ENCODE peak calls at places on chromosomes 5 and 9, in nine cellular contexts. S, H, V, O, P, U, F, K and T are unnamed samples. For H3K36me3, the result is how much of the 10 kb centered on the place peaks cover.

GRCh38 chr9:137487454-137488329 is 28.6 kb upstream of the NSMF start:
- DNase-seq in F (no peak), H (no peak), S (no peak), P (no peak), K (no peak), U (no peak), V (no peak), O (no peak), T (peak)

GRCh38 chr9:137247135-137247915 is 3.8 kb upstream of the STPG3 start:
- DNase-seq in V (no peak), P (no peak), H (no peak), U (no peak), S (no peak), K (no peak), F (no peak), O (no peak), T (peak)

GRCh38 chr9:84387821-84388220 is 47.3 kb upstream of the SLC28A3 start:
- DNase-seq in V (no peak), P (no peak), F (no peak), S (no peak), H (no peak), U (no peak), K (no peak), O (no peak), T (no peak)

GRCh38 chr9:29830815-29831214 is 2257.5 kb upstream of the C9orf72 start:
- DNase-seq in V (peak), H (no peak), S (no peak), U (no peak), P (no peak), F (no peak), K (no peak), O (peak), T (no peak)

GRCh38 chr9:93183663-93184438 is at the start of gene WNK2:
- DNase-seq in U (no peak), F (no peak), K (no peak), V (peak), S (no peak), P (no peak), O (no peak), H (peak), T (no peak)

GRCh38 chr5:41637869-41638268 is 127.5 kb upstream of the PLCXD3 start:
- DNase-seq in P (no peak), S (no peak), H (no peak), U (no peak), K (no peak), O (no peak), V (no peak), F (no peak), T (no peak)

GRCh38 chr5:61311836-61312808 is 19.9 kb upstream of the ZSWIM6 start:
- DNase-seq in U (no peak), V (no peak), O (peak), P (no peak), H (no peak), S (no peak), F (peak), K (no peak), T (no peak)

GRCh38 chr5:1709186-1709803 is 90.3 kb downstream of the MRPL36 start:
- DNase-seq in H (no peak), K (no peak), V (no peak), P (peak), O (no peak), S (no peak), U (no peak), F (no peak), T (no peak)

GRCh38 chr9:93892748-93893147 is 62.4 kb downstream of the BARX1 start:
- DNase-seq in F (no peak), V (no peak), U (no peak), S (no peak), K (no peak), P (no peak), H (no peak), O (no peak), T (no peak)

GRCh38 chr9:100020121-100020780 is 78.5 kb downstream of the ERP44 start:
- DNase-seq in F (peak), H (no peak), U (no peak), V (no peak), P (no peak), S (no peak), K (no peak), O (peak), T (no peak)

GRCh38 chr5:56112526-56113121 is 117.9 kb upstream of the IL6ST start:
- DNase-seq in H (no peak), S (no peak), P (no peak), V (no peak), K (no peak), F (peak), O (no peak), U (no peak), T (no peak)

GRCh38 chr9:114003756-114004155 is 74.3 kb downstream of the AMBP start:
- DNase-seq in H (no peak), V (no peak), O (no peak), U (no peak), S (no peak), F (no peak), K (no peak), P (no peak), T (no peak)

GRCh38 chr5:151740336-151740942 is 18.0 kb downstream of the ATOX1 start:
- DNase-seq in V (peak), P (peak), O (peak), H (peak), F (peak), K (peak), S (peak), U (no peak), T (no peak)

GRCh38 chr5:76471994-76472337 is 68.9 kb downstream of the IQGAP2 start:
- DNase-seq in U (no peak), S (no peak), V (no peak), P (no peak), K (no peak), H (no peak), F (no peak), O (no peak), T (no peak)

GRCh38 chr5:123438902-123439301 is 15.7 kb upstream of the CEP120 start:
- DNase-seq in F (peak), V (peak), S (no peak), K (no peak), U (no peak), O (peak), H (no peak), P (no peak), T (no peak)

GRCh38 chr9:38008168-38009034 is 60.6 kb downstream of the SHB start:
- DNase-seq in F (peak), K (no peak), H (no peak), U (no peak), V (no peak), O (peak), S (peak), P (peak), T (peak)

GRCh38 chr5:147098233-147098790 is 136.5 kb upstream of the STK32A start:
- DNase-seq in V (peak), U (no peak), H (no peak), P (no peak), O (peak), S (peak), F (peak), K (no peak), T (no peak)

GRCh38 chr5:141359790-141360426 is at the start of gene PCDHGB2:
- DNase-seq in K (no peak), H (no peak), U (no peak), S (no peak), O (no peak), P (no peak), F (peak), V (no peak), T (no peak)

GRCh38 chr5:148290271-148291195 is 21.7 kb upstream of the SPINK7 start:
- DNase-seq in U (no peak), V (no peak), S (no peak), K (no peak), H (no peak), O (peak), P (no peak), F (peak), T (no peak)

GRCh38 chr9:15262581-15262980 is 44.4 kb downstream of the TTC39B start:
- DNase-seq in F (no peak), V (no peak), U (no peak), P (no peak), S (no peak), K (no peak), O (no peak), H (no peak), T (no peak)

GRCh38 chr5:171401167-171401947 is 13.7 kb downstream of the NPM1 start:
- DNase-seq in P (no peak), V (no peak), O (no peak), F (no peak), H (no peak), S (no peak), K (no peak), U (no peak), T (no peak)
- H3K36me3 ChIP-seq in P (under half), V (under half), O (half or more), F (under half), H (half or more), S (half or more), K (under half), U (half or more), T (half or more)

DNA sequence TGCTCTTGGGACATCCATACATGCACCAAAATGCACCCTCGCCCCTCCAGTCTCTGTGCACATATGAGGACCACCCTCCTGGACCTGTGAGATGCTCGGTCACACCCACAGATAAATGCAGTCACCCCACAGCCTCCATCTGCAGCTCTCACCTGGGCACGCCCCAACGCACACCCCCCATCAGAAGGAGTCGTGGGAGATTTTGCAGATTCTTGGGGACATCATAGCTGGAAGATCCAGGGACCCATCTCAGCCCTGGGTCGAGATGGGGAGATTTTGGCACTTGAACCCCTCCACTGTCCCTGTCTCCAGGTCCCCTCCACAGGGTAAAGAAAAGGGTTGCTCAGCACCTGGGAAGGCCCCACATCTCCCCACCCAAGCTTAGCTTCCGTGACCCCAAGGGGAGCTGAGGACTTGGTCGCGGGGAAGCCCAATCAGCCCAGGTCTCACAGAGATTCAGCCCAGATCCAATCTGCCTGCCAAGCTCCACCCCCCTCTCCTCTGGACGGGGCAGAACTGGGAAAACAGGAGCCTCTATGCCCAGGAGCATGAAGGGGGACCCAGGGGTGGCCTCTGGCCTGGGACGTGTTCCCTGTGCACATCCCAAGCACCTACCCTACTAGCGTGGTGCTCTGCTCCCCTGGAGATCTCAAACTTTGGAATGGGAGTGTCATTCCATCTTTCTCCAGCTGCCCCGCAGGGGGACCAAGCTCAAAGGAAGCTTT is 89.2 kb upstream of the LMX1B start:
- DNase-seq in K (no peak), P (no peak), H (no peak), V (no peak), U (no peak), F (no peak), O (no peak), S (no peak), T (no peak)
- H3K27ac ChIP-seq in K (peak), P (no peak), H (no peak), V (no peak), U (no peak), F (no peak), O (no peak), S (no peak), T (peak)

GRCh38 chr5:126900796-126901195 is 123.9 kb downstream of the LMNB1 start:
- DNase-seq in V (no peak), F (no peak), H (no peak), U (no peak), S (no peak), K (no peak), O (no peak), P (no peak), T (no peak)

GRCh38 chr5:126898223-126898622 is 121.3 kb downstream of the LMNB1 start:
- DNase-seq in H (no peak), U (no peak), P (no peak), K (no peak), S (no peak), O (no peak), V (no peak), F (no peak), T (no peak)

GRCh38 chr5:126896170-126896717 is 119.3 kb downstream of the LMNB1 start:
- DNase-seq in V (no peak), O (no peak), P (no peak), U (no peak), F (no peak), H (no peak), K (no peak), S (no peak), T (no peak)
- TF ChIP-seq CTCF in V (no peak), O (no peak), P (no peak), U (no peak), F (no peak), H (no peak), K (no peak), S (no peak), T (no peak)

GRCh38 chr9:79600466-79600865 is 28.7 kb downstream of the TLE4 start:
- DNase-seq in U (no peak), S (no peak), P (no peak), V (no peak), H (no peak), O (no peak), K (no peak), F (no peak), T (no peak)

GRCh38 chr9:79598562-79599345 is 27.0 kb downstream of the TLE4 start:
- DNase-seq in H (no peak), F (no peak), P (no peak), S (no peak), U (no peak), K (no peak), O (no peak), V (no peak), T (no peak)

GRCh38 chr9:79604921-79605562 is 33.3 kb downstream of the TLE4 start:
- DNase-seq in H (no peak), V (no peak), S (no peak), K (no peak), U (no peak), F (no peak), O (no peak), P (no peak), T (no peak)

GRCh38 chr9:79604149-79604548 is 32.4 kb downstream of the TLE4 start:
- DNase-seq in P (no peak), H (no peak), F (no peak), U (no peak), S (no peak), V (no peak), K (no peak), O (no peak), T (no peak)

DNA sequence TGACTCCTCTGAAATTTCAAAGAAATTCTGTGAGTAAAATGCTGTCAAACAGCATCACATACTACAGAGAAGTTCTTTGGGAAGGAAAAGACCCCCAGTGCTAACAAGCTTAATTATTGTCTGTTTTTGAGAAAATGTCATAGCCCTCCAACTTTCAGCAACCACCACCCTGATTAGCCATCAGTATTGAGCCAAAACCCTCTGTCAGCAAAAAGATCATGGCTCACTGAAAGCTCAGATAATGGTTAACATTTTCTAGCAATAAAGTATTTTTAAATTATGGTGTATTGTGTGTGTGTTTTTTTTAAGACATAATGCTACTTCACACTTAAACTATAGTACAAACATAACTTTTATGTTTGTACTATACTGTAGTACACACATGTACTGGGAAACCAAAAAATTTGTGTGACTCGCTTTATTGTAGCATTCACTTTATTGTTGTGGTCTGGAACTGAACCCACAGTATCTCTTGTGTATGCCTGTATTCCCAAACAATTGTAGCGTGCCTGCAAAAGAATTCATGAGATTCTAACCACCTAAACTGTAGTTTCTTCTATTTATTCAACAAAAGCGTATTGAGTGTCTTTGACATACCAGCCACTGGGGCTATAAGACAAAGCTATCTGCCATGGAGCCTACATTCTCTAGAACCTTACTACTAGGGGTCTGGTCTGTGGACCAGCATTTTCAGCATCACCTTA is 31.6 kb downstream of the TLE4 start:
- DNase-seq in O (no peak), U (no peak), F (no peak), H (no peak), K (no peak), P (no peak), V (no peak), S (no peak), T (no peak)
- H3K36me3 ChIP-seq in O (under half), U (under half), F (under half), H (under half), K (under half), P (under half), V (under half), S (under half), T (under half)